ENCODE peak calls at places on chromosomes 5 and 9, in seven cellular contexts. N is effector memory CD4-positive, alpha-beta T cell; I is stomach; U is psoas muscle; B is CD8-positive, alpha-beta T cell; P is GM23248; A is IMR-90. D is an unnamed sample.

GRCh38 chr9:70534058-70534457 is 119.6 kb upstream of the KLF9 start:
- DNase-seq in N (no peak), U (no peak), B (no peak), A (peak), I (no peak), P (no peak), D (peak)

GRCh38 chr5:154595662-154596061 is 117.6 kb upstream of the HAND1 start:
- DNase-seq in A (no peak), B (no peak), P (no peak), I (no peak), N (no peak), U (no peak), D (no peak)

GRCh38 chr5:151264113-151264512 is 11.1 kb downstream of the GM2A start:
- DNase-seq in N (no peak), P (peak), A (peak), B (no peak), I (no peak), U (no peak), D (peak)

GRCh38 chr5:151085517-151086031 is 4.7 kb upstream of the TNIP1 start:
- DNase-seq in I (peak), B (no peak), N (peak), P (no peak), A (peak), U (peak), D (no peak)

GRCh38 chr9:90420211-90420610 is 222.4 kb downstream of the DIRAS2 start:
- DNase-seq in U (no peak), P (no peak), B (no peak), I (no peak), N (no peak), A (no peak), D (no peak)

GRCh38 chr9:108761530-108762347 is 94.0 kb downstream of the ACTL7B start:
- DNase-seq in P (peak), U (peak), B (no peak), A (peak), N (no peak), I (peak), D (peak)

GRCh38 chr5:121263456-121263855 is 588.2 kb upstream of the FTMT start:
- DNase-seq in I (no peak), B (no peak), A (no peak), P (no peak), N (no peak), U (no peak), D (no peak)

GRCh38 chr5:137737349-137738256 is 1.7 kb upstream of the KLHL3 start:
- DNase-seq in U (no peak), B (no peak), N (no peak), P (peak), I (peak), A (peak), D (peak)

GRCh38 chr5:155982354-155982753 is 344.6 kb upstream of the SGCD start:
- DNase-seq in B (no peak), I (no peak), A (no peak), U (no peak), P (peak), N (no peak), D (no peak)

GRCh38 chr5:15573594-15573993 is 73.6 kb downstream of the FBXL7 start:
- DNase-seq in P (no peak), I (no peak), N (no peak), A (peak), U (no peak), B (no peak), D (no peak)

GRCh38 chr5:95406426-95407093 is 15.4 kb downstream of the FAM81B start:
- DNase-seq in I (peak), B (no peak), A (no peak), P (peak), N (no peak), U (no peak), D (no peak)

GRCh38 chr5:72290356-72291133 is 29.5 kb downstream of the MRPS27 start:
- DNase-seq in N (no peak), A (peak), U (no peak), I (no peak), P (no peak), B (no peak), D (peak)

GRCh38 chr5:79837707-79838620 is 148.3 kb downstream of the CMYA5 start:
- DNase-seq in A (no peak), I (no peak), U (peak), N (no peak), P (no peak), B (no peak), D (no peak)

GRCh38 chr9:115333671-115334070 is 215.7 kb upstream of the TNC start:
- DNase-seq in A (no peak), I (no peak), B (no peak), P (no peak), N (no peak), U (no peak), D (no peak)

GRCh38 chr9:91162311-91162710 is 199.4 kb downstream of the AUH start:
- DNase-seq in N (no peak), P (peak), U (no peak), I (no peak), A (peak), B (no peak), D (peak)

GRCh38 chr5:15674716-15675115 is 174.7 kb downstream of the FBXL7 start:
- DNase-seq in N (no peak), P (no peak), I (no peak), B (no peak), A (no peak), U (no peak), D (no peak)

GRCh38 chr9:7284517-7284916 is 515.1 kb downstream of the DMAC1 start:
- DNase-seq in A (no peak), B (no peak), N (no peak), P (no peak), I (no peak), U (no peak), D (no peak)

GRCh38 chr9:17742065-17742464 is 163.2 kb downstream of the SH3GL2 start:
- DNase-seq in B (no peak), U (no peak), N (no peak), I (no peak), A (no peak), P (peak), D (no peak)

GRCh38 chr5:35047785-35048404 is at the start of gene AGXT2:
- DNase-seq in P (no peak), A (no peak), B (no peak), I (no peak), N (no peak), U (no peak), D (no peak)

GRCh38 chr5:123156577-123157296 is 67.7 kb downstream of the PRDM6 start:
- DNase-seq in B (no peak), N (no peak), A (peak), U (no peak), P (peak), I (no peak), D (peak)

GRCh38 chr9:95991326-95991725 is 115.8 kb downstream of the ERCC6L2 start:
- DNase-seq in U (no peak), I (no peak), B (no peak), P (no peak), N (no peak), A (no peak), D (no peak)

GRCh38 chr9:134396258-134396742 is 70.0 kb downstream of the RXRA start:
- DNase-seq in U (no peak), B (no peak), N (peak), P (no peak), I (no peak), A (no peak), D (no peak)

GRCh38 chr9:118522093-118523028 is 818.2 kb downstream of the TLR4 start:
- DNase-seq in A (no peak), U (peak), N (no peak), B (no peak), I (no peak), P (peak), D (peak)

GRCh38 chr9:109856785-109857184 is 76.8 kb downstream of the PALM2AKAP2 start:
- DNase-seq in U (peak), I (no peak), A (peak), N (no peak), P (peak), B (no peak), D (peak)
- H3K27ac ChIP-seq in U (no peak), I (no peak), A (peak), N (no peak), P (no peak), B (no peak), D (no peak)

GRCh38 chr5:119329701-119330100 is 26.1 kb upstream of the TNFAIP8 start:
- DNase-seq in N (no peak), A (peak), U (no peak), I (no peak), P (no peak), B (no peak), D (no peak)
- H3K27ac ChIP-seq in N (peak), A (no peak), U (no peak), I (peak), P (no peak), B (peak), D (no peak)

GRCh38 chr5:143693691-143694252 is 118.2 kb upstream of the HMHB1 start:
- DNase-seq in I (no peak), A (no peak), U (no peak), B (no peak), P (no peak), N (no peak), D (no peak)
- H3K27ac ChIP-seq in I (no peak), A (no peak), U (no peak), B (no peak), P (no peak), N (no peak), D (no peak)

DNA sequence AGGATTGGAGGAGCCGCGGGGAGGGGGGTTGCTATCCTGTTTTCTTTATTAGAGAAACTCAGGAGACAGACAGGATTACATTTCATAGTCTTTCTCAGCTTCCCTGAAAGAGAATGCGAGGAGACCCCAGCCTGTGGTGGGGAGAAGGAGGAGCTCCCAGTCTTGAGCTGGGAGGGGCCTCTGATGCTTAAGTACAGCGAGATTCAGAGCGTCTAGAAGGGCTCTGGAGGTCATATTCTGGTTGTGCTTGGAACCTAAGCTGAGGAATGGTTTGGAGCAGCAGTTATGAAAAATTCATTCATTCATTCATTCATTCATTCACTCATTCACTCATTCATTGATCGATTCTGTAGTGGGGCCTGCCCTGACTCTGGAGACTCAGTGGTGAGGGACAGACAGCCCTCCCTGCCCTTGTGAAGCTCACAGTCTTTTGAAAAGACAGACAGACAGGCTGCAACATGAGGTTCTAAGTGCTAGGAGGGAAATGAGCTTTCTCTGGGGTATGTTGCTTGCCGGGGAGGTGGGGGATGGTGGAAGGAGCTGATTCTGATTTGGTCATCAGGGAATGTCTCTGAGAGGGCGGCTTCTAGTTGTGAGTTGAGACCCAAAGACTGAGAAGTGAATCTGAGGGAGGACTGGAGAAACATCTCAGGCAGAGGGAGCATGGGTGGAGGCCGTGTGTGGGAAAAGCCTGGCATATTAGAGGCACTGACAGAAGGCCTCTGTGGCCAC is 2.5 kb upstream of the SPRY4 start:
- DNase-seq in B (no peak), U (no peak), P (peak), A (peak), N (no peak), I (no peak), D (peak)
- H3K27ac ChIP-seq in B (no peak), U (no peak), P (peak), A (peak), N (no peak), I (peak), D (peak)

D was measured in brain microvascular endothelial cell.